ENCODE peak calls at places on chromosome 19, in ten cellular contexts. One of them, this sample, is unnamed.

GRCh38 chr19:2475018-2475701 is 767 bp upstream of the GADD45B start:
- DNase-seq in AG04449: no peak
- DNase-seq in progenitor cell of endocrine pancreas: no peak
- DNase-seq in BJ: no peak
- DNase-seq in pancreas: peak; percentile 87
- DNase-seq in cardiac fibroblast: peak; percentile 65
- DNase-seq in OCI-LY7: peak; percentile 76
- DNase-seq in type B pancreatic cell: no peak
- DNase-seq in fibroblast of mammary gland: peak; percentile 62
- DNase-seq in K562: peak; percentile 49
- DNase-seq in this sample: peak; percentile 54

GRCh38 chr19:771332-771785 is 20.4 kb downstream of the MISP start:
- DNase-seq in AG04449: no peak
- DNase-seq in progenitor cell of endocrine pancreas: no peak
- DNase-seq in BJ: no peak
- DNase-seq in pancreas: peak; percentile 49
- DNase-seq in cardiac fibroblast: peak; percentile 78
- DNase-seq in OCI-LY7: peak; percentile 45
- DNase-seq in type B pancreatic cell: no peak
- DNase-seq in fibroblast of mammary gland: peak; percentile 55
- DNase-seq in K562: peak; percentile 84
- DNase-seq in this sample: peak; percentile 47

GRCh38 chr19:42252365-42253244 is 2.3 kb downstream of the ERF start:
- DNase-seq in AG04449: no peak
- DNase-seq in progenitor cell of endocrine pancreas: no peak
- DNase-seq in BJ: no peak
- DNase-seq in pancreas: peak; percentile 72
- DNase-seq in cardiac fibroblast: peak; percentile 50
- DNase-seq in OCI-LY7: no peak
- DNase-seq in type B pancreatic cell: no peak
- DNase-seq in fibroblast of mammary gland: peak; percentile 71
- DNase-seq in K562: peak; percentile 57
- DNase-seq in this sample: no peak

GRCh38 chr19:52923782-52924593 is 760 bp upstream of the ZNF888 start:
- DNase-seq in AG04449: no peak
- DNase-seq in progenitor cell of endocrine pancreas: no peak
- DNase-seq in BJ: no peak
- DNase-seq in pancreas: peak; percentile 68
- DNase-seq in cardiac fibroblast: peak; percentile 14
- DNase-seq in OCI-LY7: no peak
- DNase-seq in type B pancreatic cell: no peak
- DNase-seq in fibroblast of mammary gland: peak; percentile 48
- DNase-seq in K562: peak; percentile 89
- DNase-seq in this sample: no peak

GRCh38 chr19:39974377-39975155 is 3.6 kb downstream of the PSMC4 start:
- DNase-seq in AG04449: no peak
- DNase-seq in progenitor cell of endocrine pancreas: no peak
- DNase-seq in BJ: no peak
- DNase-seq in pancreas: no peak
- DNase-seq in cardiac fibroblast: no peak
- DNase-seq in OCI-LY7: no peak
- DNase-seq in type B pancreatic cell: peak; percentile 58
- DNase-seq in fibroblast of mammary gland: peak; percentile 61
- DNase-seq in K562: no peak
- DNase-seq in this sample: no peak

GRCh38 chr19:15679089-15679488 is 6.2 kb downstream of the CYP4F12 start:
- DNase-seq in AG04449: no peak
- DNase-seq in progenitor cell of endocrine pancreas: no peak
- DNase-seq in BJ: no peak
- DNase-seq in pancreas: no peak
- DNase-seq in cardiac fibroblast: no peak
- DNase-seq in OCI-LY7: no peak
- DNase-seq in type B pancreatic cell: no peak
- DNase-seq in fibroblast of mammary gland: no peak
- DNase-seq in K562: no peak
- DNase-seq in this sample: no peak

GRCh38 chr19:22526661-22527272 is 104.6 kb upstream of the ZNF98 start:
- DNase-seq in AG04449: no peak
- DNase-seq in progenitor cell of endocrine pancreas: no peak
- DNase-seq in BJ: no peak
- DNase-seq in pancreas: no peak
- DNase-seq in cardiac fibroblast: no peak
- DNase-seq in OCI-LY7: no peak
- DNase-seq in type B pancreatic cell: no peak
- DNase-seq in fibroblast of mammary gland: no peak
- DNase-seq in K562: no peak
- DNase-seq in this sample: no peak

GRCh38 chr19:52527954-52528326 is 472 bp downstream of the ZNF808 start:
- DNase-seq in AG04449: no peak
- DNase-seq in progenitor cell of endocrine pancreas: no peak
- DNase-seq in BJ: no peak
- DNase-seq in pancreas: peak; percentile 55
- DNase-seq in cardiac fibroblast: no peak
- DNase-seq in OCI-LY7: no peak
- DNase-seq in type B pancreatic cell: no peak
- DNase-seq in fibroblast of mammary gland: peak; percentile 2
- DNase-seq in K562: peak; percentile 13
- DNase-seq in this sample: peak; percentile 45

GRCh38 chr19:57351867-57352266 is 796 bp downstream of the ZNF304 start:
- DNase-seq in AG04449: no peak
- DNase-seq in progenitor cell of endocrine pancreas: no peak
- DNase-seq in BJ: no peak
- DNase-seq in pancreas: no peak
- DNase-seq in cardiac fibroblast: no peak
- DNase-seq in OCI-LY7: no peak
- DNase-seq in type B pancreatic cell: no peak
- DNase-seq in fibroblast of mammary gland: peak; percentile 15
- DNase-seq in K562: peak; percentile 20
- DNase-seq in this sample: no peak

GRCh38 chr19:53196777-53197396 is 3.7 kb upstream of the ZNF665 start:
- DNase-seq in AG04449: no peak
- DNase-seq in progenitor cell of endocrine pancreas: peak; percentile 98
- DNase-seq in BJ: peak; percentile 39
- DNase-seq in pancreas: peak; percentile 99
- DNase-seq in cardiac fibroblast: peak; percentile 96
- DNase-seq in OCI-LY7: peak; percentile 96
- DNase-seq in type B pancreatic cell: peak; percentile 98
- DNase-seq in fibroblast of mammary gland: peak; percentile 84
- DNase-seq in K562: peak; percentile 81
- DNase-seq in this sample: peak; percentile 100

GRCh38 chr19:275000-275399 is 16.2 kb downstream of the PLPP2 start:
- DNase-seq in AG04449: no peak
- DNase-seq in progenitor cell of endocrine pancreas: no peak
- DNase-seq in BJ: no peak
- DNase-seq in pancreas: no peak
- DNase-seq in cardiac fibroblast: no peak
- DNase-seq in OCI-LY7: no peak
- DNase-seq in type B pancreatic cell: peak; percentile 32
- DNase-seq in fibroblast of mammary gland: no peak
- DNase-seq in K562: no peak
- DNase-seq in this sample: no peak

GRCh38 chr19:43628646-43629326 is 9.4 kb upstream of the ZNF428 start:
- DNase-seq in AG04449: no peak
- DNase-seq in progenitor cell of endocrine pancreas: no peak
- DNase-seq in BJ: no peak
- DNase-seq in pancreas: no peak
- DNase-seq in cardiac fibroblast: no peak
- DNase-seq in OCI-LY7: no peak
- DNase-seq in type B pancreatic cell: no peak
- DNase-seq in fibroblast of mammary gland: no peak
- DNase-seq in K562: no peak
- DNase-seq in this sample: no peak

GRCh38 chr19:27773318-27774094 is 1439.4 kb downstream of the UQCRFS1 start:
- DNase-seq in AG04449: no peak
- DNase-seq in progenitor cell of endocrine pancreas: no peak
- DNase-seq in BJ: no peak
- DNase-seq in pancreas: no peak
- DNase-seq in cardiac fibroblast: no peak
- DNase-seq in OCI-LY7: no peak
- DNase-seq in type B pancreatic cell: no peak
- DNase-seq in fibroblast of mammary gland: no peak
- DNase-seq in K562: no peak
- DNase-seq in this sample: no peak

DNA sequence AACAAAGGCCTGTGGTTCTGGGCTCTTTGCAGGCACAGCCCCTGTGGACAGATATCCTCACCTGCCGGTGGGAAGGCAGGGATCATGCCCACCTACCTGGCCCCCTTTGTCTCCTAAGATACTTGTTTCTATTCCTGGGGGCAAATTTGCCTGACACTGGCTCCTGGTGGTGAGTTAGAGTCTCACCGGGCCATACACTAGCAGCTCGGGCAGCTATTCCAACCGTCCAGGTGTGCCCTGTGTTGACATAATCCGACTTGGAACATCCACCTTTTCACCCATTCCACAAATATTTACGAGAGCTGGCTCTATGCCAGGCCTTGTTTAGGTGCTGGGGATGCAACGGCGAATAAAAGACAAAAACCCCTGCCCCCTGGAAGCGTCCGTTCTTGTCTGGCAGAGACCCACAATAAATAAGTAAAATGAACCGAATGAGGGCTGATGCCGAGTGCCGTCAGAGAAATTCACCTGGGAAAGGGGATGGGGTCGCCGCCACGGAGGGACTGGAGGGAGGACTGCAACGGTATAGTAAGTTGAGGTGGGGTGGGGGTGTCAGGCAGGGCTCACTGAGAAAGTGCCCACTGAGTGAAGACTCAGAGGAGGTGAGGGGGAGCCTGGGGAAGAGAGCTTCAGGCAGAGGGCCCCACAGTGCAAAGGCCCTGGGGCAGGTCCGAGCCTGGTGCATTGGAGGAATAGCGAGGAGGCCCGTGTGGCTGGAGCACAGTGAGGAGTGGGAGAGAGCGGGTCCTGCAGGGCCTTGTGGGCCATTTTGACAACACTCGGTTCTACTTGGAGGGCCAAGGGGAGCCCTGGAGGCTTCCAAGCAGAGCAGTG is 43.2 kb upstream of the RANBP3 start:
- DNase-seq in AG04449: no peak
- DNase-seq in progenitor cell of endocrine pancreas: no peak
- DNase-seq in BJ: no peak
- DNase-seq in pancreas: peak; percentile 66
- DNase-seq in cardiac fibroblast: no peak
- DNase-seq in OCI-LY7: no peak
- DNase-seq in type B pancreatic cell: no peak
- DNase-seq in fibroblast of mammary gland: no peak
- DNase-seq in K562: no peak
- DNase-seq in this sample: no peak
- TF ChIP-seq CTCF in AG04449: no peak
- TF ChIP-seq CTCF in progenitor cell of endocrine pancreas: peak; percentile 33
- TF ChIP-seq CTCF in BJ: no peak
- TF ChIP-seq CTCF in pancreas: no peak
- TF ChIP-seq CTCF in cardiac fibroblast: no peak
- TF ChIP-seq CTCF in OCI-LY7: no peak
- TF ChIP-seq CTCF in type B pancreatic cell: no peak
- TF ChIP-seq CTCF in fibroblast of mammary gland: no peak
- TF ChIP-seq CTCF in K562: peak; percentile 3
- TF ChIP-seq CTCF in this sample: no peak

GRCh38 chr19:54415208-54415900 is at the start of gene TTYH1:
- DNase-seq in AG04449: no peak
- DNase-seq in progenitor cell of endocrine pancreas: peak; percentile 56
- DNase-seq in BJ: no peak
- DNase-seq in pancreas: peak; percentile 78
- DNase-seq in cardiac fibroblast: no peak
- DNase-seq in OCI-LY7: no peak
- DNase-seq in type B pancreatic cell: no peak
- DNase-seq in fibroblast of mammary gland: no peak
- DNase-seq in K562: no peak
- DNase-seq in this sample: peak; percentile 78
- TF ChIP-seq CTCF in AG04449: no peak
- TF ChIP-seq CTCF in progenitor cell of endocrine pancreas: peak; percentile 75
- TF ChIP-seq CTCF in BJ: no peak
- TF ChIP-seq CTCF in pancreas: peak; percentile 42
- TF ChIP-seq CTCF in cardiac fibroblast: no peak
- TF ChIP-seq CTCF in OCI-LY7: peak; percentile 35
- TF ChIP-seq CTCF in type B pancreatic cell: peak; percentile 89
- TF ChIP-seq CTCF in fibroblast of mammary gland: no peak
- TF ChIP-seq CTCF in K562: peak; percentile 43
- TF ChIP-seq CTCF in this sample: peak; percentile 45

DNA sequence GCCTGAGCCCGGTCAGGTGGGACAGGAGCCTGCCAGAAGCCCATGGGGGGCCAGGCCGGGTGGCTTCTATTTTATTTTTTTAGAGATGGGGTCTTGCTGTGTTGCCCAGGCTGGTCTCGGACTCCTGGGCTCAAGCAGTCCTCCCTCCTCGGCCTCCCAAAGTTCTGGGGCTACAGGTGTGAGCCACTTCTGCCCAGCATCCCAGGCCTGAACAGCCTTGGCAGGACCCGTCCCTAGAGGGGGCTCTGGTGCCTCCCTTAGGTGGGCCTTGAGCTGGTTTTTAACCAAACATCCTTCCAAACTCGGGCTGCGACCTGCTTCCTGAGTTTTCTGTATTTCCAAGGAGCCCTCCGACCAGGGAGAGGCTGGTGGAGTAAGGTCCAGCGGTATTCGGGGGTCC is 10.5 kb downstream of the COMP start:
- DNase-seq in AG04449: no peak
- DNase-seq in progenitor cell of endocrine pancreas: no peak
- DNase-seq in BJ: no peak
- DNase-seq in pancreas: no peak
- DNase-seq in cardiac fibroblast: no peak
- DNase-seq in OCI-LY7: peak; percentile 40
- DNase-seq in type B pancreatic cell: no peak
- DNase-seq in fibroblast of mammary gland: no peak
- DNase-seq in K562: no peak
- DNase-seq in this sample: no peak
- TF ChIP-seq CTCF in AG04449: no peak
- TF ChIP-seq CTCF in progenitor cell of endocrine pancreas: peak; percentile 24
- TF ChIP-seq CTCF in BJ: peak; percentile 11
- TF ChIP-seq CTCF in pancreas: no peak
- TF ChIP-seq CTCF in cardiac fibroblast: no peak
- TF ChIP-seq CTCF in OCI-LY7: peak; percentile 65
- TF ChIP-seq CTCF in type B pancreatic cell: no peak
- TF ChIP-seq CTCF in fibroblast of mammary gland: no peak
- TF ChIP-seq CTCF in K562: no peak
- TF ChIP-seq CTCF in this sample: no peak

DNA sequence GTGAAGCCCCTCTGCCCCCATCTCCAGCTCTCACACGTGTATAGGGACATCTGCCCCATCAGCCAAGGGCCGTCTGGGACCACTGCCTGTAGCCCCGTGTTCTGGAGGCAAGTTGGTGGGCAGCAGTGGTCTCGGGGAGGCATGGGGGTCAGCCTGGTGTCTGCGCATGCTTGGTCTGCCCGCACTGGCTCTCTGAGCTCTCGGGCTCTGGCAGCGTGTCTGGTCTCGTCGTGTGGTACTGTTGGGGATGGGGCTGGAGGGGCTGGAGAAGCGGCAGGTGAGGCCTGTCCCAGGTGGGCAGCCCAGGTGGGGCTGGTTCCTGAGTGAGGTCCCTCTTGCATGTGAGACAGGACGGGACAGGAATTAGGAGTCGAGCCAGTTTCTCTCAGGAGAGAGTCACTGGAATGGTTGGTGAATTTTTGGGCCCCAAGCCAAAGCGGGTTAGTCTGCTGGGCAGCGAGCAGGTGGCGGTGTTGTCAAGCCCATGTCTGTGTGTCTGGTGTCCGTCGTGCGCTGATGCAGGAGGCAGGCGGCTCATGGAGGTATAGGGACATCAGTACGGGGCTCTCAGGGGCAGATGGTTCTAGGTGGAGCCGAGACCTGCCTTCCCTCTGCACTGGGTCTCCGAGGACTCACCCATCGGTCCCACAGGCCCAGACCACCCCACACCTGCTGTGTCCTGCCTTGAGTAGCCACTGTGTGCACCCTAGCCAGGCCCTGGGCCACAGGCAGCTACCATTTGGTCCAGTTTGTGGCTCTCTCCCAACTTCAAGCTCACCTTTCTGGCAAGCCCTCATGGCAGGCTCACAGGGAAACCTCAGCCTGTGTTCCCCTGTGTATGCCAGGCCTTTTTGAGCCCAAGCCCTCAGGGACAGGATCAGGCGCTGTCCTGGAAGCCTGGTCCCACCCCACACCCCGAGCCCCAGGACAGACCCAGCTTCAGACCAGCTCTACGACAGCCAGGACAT is 18.2 kb downstream of the COMP start:
- DNase-seq in AG04449: no peak
- DNase-seq in progenitor cell of endocrine pancreas: no peak
- DNase-seq in BJ: no peak
- DNase-seq in pancreas: peak; percentile 70
- DNase-seq in cardiac fibroblast: no peak
- DNase-seq in OCI-LY7: no peak
- DNase-seq in type B pancreatic cell: no peak
- DNase-seq in fibroblast of mammary gland: no peak
- DNase-seq in K562: no peak
- DNase-seq in this sample: no peak
- TF ChIP-seq CTCF in AG04449: no peak
- TF ChIP-seq CTCF in progenitor cell of endocrine pancreas: no peak
- TF ChIP-seq CTCF in BJ: no peak
- TF ChIP-seq CTCF in pancreas: no peak
- TF ChIP-seq CTCF in cardiac fibroblast: no peak
- TF ChIP-seq CTCF in OCI-LY7: no peak
- TF ChIP-seq CTCF in type B pancreatic cell: no peak
- TF ChIP-seq CTCF in fibroblast of mammary gland: no peak
- TF ChIP-seq CTCF in K562: peak; percentile 17
- TF ChIP-seq CTCF in this sample: no peak

This sample was measured in nephron progenitor cell.